ENCODE peak calls at places on chromosomes 7 and 10, in five cellular contexts. Z, X, Y, V and L are unnamed samples.

GRCh38 chr10:113704637-113705343 is 25.1 kb downstream of the CASP7 start:
- DNase-seq in Z (no peak), X (peak), Y (no peak), V (no peak), L (no peak)

GRCh38 chr7:26365077-26365896 is 73.6 kb downstream of the SNX10 start:
- DNase-seq in Z (peak), X (peak), Y (no peak), V (no peak), L (peak)

GRCh38 chr7:116547347-116547746 is 22.5 kb downstream of the CAV1 start:
- DNase-seq in Z (no peak), X (no peak), Y (no peak), V (no peak), L (no peak)

GRCh38 chr7:7980134-7980533 is 11.5 kb downstream of the GLCCI1 start:
- DNase-seq in Z (no peak), X (no peak), Y (no peak), V (no peak), L (no peak)

GRCh38 chr7:150325110-150325611 is 1.8 kb upstream of the ACTR3C start:
- DNase-seq in Z (no peak), X (peak), Y (no peak), V (no peak), L (no peak)

GRCh38 chr10:110600487-110601101 is 33.1 kb downstream of the SMC3 start:
- DNase-seq in Z (no peak), X (peak), Y (no peak), V (no peak), L (no peak)

GRCh38 chr10:28663576-28664368 is 13.5 kb upstream of the BAMBI start:
- DNase-seq in Z (peak), X (peak), Y (peak), V (peak), L (peak)

GRCh38 chr7:107891619-107892366 is 810 bp downstream of the DLD start:
- DNase-seq in Z (no peak), X (no peak), Y (no peak), V (no peak), L (no peak)

GRCh38 chr10:7908541-7909210 is 90.4 kb downstream of the TAF3 start:
- DNase-seq in Z (no peak), X (peak), Y (no peak), V (no peak), L (no peak)

GRCh38 chr10:124999433-125000365 is 57.8 kb downstream of the ZRANB1 start:
- DNase-seq in Z (peak), X (no peak), Y (peak), V (peak), L (no peak)

GRCh38 chr7:67566101-67566500 is 569.5 kb downstream of the TYW1 start:
- DNase-seq in Z (no peak), X (no peak), Y (no peak), V (no peak), L (no peak)

GRCh38 chr7:158957507-158957900 is 101.1 kb downstream of the DYNC2I1 start:
- DNase-seq in Z (no peak), X (no peak), Y (no peak), V (no peak), L (no peak)

GRCh38 chr7:108684629-108685028 is 115.0 kb downstream of the DNAJB9 start:
- DNase-seq in Z (no peak), X (no peak), Y (no peak), V (no peak), L (no peak)

GRCh38 chr10:96417432-96417831 is 58.6 kb upstream of the OPALIN start:
- DNase-seq in Z (no peak), X (no peak), Y (no peak), V (no peak), L (no peak)

GRCh38 chr7:50592940-50593339 is 27.7 kb upstream of the DDC start:
- DNase-seq in Z (no peak), X (no peak), Y (no peak), V (no peak), L (no peak)

GRCh38 chr10:107165007-107165406 is 501 bp upstream of the SORCS1 start:
- DNase-seq in Z (no peak), X (no peak), Y (no peak), V (no peak), L (no peak)

GRCh38 chr7:157445246-157445955 is 108.6 kb downstream of the DNAJB6 start:
- DNase-seq in Z (no peak), X (no peak), Y (no peak), V (no peak), L (no peak)

GRCh38 chr10:121975295-121976086 is 474 bp upstream of the NSMCE4A start:
- DNase-seq in Z (no peak), X (no peak), Y (no peak), V (no peak), L (no peak)

GRCh38 chr10:32650246-32650655 is 204.3 kb downstream of the CCDC7 start:
- DNase-seq in Z (no peak), X (no peak), Y (no peak), V (no peak), L (peak)

GRCh38 chr7:17380696-17381662 is 82.5 kb downstream of the AHR start:
- DNase-seq in Z (no peak), X (no peak), Y (no peak), V (no peak), L (no peak)

GRCh38 chr7:141118809-141119586 is 45.1 kb downstream of the TMEM178B start:
- DNase-seq in Z (no peak), X (peak), Y (no peak), V (no peak), L (no peak)

GRCh38 chr10:9681655-9682054 is 1336.0 kb upstream of the CELF2 start:
- DNase-seq in Z (no peak), X (no peak), Y (no peak), V (no peak), L (no peak)
- TF ChIP-seq CTCF in Z (no peak), X (no peak), Y (no peak), V (no peak), L (peak)

DNA sequence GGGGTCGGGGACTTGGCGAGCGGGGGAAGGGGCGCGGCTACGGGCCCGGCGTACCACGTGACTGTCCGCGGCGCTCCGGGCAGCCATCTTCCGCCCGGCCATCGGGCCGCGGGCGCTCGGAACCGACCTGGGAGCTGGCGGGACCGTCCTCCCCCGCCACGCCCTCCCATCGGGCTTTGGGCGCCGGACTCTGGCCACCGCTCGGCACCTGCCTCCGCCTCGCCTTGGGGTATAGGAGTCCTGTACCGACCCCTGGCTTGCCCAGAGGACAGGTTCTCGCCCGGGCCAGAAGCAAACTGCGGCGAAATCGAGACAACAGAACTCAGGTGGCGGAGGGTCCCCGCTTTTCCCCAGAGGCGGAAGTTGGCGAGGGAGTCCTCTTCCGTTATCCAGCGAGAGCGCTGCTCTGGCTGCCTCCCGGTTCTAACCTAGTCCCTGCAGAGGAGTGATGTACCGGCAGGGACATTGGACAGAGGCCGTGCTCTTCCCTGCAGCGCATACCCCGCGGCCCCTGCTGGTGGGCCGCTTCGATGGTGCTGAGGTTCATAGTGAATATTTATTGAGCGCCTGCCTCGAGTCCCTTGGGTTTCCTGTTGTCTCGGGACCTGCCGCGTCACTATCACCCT is 1.2 kb upstream of the SGMS1 start:
- DNase-seq in Z (peak), X (peak), Y (peak), V (no peak), L (no peak)
- H3K4me3 ChIP-seq in Z (peak), X (peak), Y (peak), V (peak), L (peak)

DNA sequence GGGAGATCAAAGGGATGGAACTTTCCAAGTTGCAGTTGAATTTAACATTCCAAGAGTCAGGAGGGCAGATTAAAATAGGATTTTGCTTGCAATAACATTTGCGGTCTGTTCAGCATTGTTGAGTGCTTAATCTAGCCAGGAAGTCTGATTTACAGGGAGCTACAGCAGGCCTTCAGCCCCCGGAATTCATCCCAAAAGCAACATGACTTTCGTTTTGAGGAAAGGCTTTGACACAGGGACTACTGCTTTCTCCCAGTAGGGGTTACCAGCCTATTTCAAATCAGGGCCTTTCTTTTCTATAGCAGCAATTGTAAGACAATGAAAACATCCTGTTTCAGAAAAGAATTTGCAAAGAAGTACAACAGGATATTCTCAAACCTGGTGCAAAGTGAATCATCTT is 279.7 kb upstream of the PITRM1 start:
- DNase-seq in Z (no peak), X (no peak), Y (no peak), V (no peak), L (no peak)
- TF ChIP-seq CTCF in Z (peak), X (peak), Y (peak), V (peak), L (no peak)

GRCh38 chr7:23012186-23012585 is 1.7 kb downstream of the HYCC1 start:
- DNase-seq in Z (no peak), X (no peak), Y (no peak), V (no peak), L (no peak)
- H3K4me3 ChIP-seq in Z (no peak), X (peak), Y (peak), V (peak), L (peak)

DNA sequence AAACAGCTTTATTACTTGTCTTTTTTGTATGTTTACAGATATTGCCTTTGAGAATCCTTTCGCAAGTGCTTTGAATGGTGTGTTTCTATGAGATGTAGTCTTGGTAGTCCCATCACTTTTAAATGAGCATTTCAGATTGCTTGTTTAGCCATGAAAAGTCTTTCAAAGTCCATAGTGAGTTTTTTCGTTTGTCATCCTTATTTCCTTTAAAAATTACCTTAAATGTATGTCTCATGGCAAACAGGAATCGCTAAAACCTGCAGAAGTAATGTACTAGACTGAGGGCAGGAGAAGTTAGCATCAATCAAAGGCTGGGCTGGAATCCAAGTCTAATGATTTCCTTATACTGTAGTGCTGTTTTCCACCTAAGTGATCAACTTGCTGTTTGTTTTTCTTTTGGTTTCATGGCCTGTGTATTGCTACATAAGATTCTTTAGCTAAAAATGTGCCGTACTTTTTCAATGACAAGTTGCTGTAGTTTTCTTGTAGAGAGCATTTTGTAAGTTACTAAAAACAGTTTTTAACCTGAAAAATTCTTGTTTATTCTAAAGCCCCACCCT is 1.1 kb downstream of the HELLS start:
- DNase-seq in Z (no peak), X (no peak), Y (no peak), V (no peak), L (no peak)
- TF ChIP-seq CTCF in Z (no peak), X (no peak), Y (no peak), V (no peak), L (no peak)

GRCh38 chr7:28709756-28710155 is 248.4 kb downstream of the TRIL start:
- DNase-seq in Z (no peak), X (no peak), Y (no peak), V (no peak), L (no peak)

GRCh38 chr7:28708033-28708451 is 250.1 kb downstream of the TRIL start:
- DNase-seq in Z (no peak), X (no peak), Y (no peak), V (no peak), L (no peak)

GRCh38 chr7:28706607-28707006 is 251.5 kb downstream of the TRIL start:
- DNase-seq in Z (no peak), X (no peak), Y (no peak), V (no peak), L (no peak)

GRCh38 chr7:28707291-28707690 is 250.8 kb downstream of the TRIL start:
- DNase-seq in Z (no peak), X (no peak), Y (no peak), V (no peak), L (no peak)

DNA sequence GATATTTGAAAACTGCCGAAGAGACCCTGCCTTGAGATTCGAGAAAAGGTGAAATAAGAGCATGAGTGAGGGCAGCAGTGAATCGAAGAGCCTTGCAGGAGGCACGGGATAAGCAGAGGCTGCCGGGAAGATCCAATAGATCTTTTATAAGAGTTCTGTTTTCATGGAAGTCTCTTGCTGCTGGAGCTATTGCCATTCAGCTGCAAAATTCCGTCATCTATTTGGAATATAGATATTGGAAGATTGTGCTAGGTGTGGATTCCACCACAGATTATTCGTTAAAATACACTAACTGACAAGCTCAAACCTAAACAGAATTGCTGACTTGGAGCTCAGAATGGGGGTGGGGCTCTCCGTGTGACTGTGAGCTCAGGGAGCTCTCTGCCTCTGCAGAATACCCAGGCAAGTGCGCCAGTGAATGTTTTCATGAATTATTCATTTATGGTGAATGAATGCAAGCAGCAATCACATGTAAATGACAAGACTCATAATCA is 249.6 kb downstream of the TRIL start:
- DNase-seq in Z (no peak), X (no peak), Y (no peak), V (no peak), L (no peak)
- H3K4me3 ChIP-seq in Z (peak), X (no peak), Y (no peak), V (peak), L (no peak)

GRCh38 chr7:55272328-55272727 is 92.8 kb upstream of the LANCL2 start:
- DNase-seq in Z (no peak), X (no peak), Y (no peak), V (no peak), L (no peak)

GRCh38 chr7:55273186-55273980 is 91.8 kb upstream of the LANCL2 start:
- DNase-seq in Z (no peak), X (no peak), Y (no peak), V (no peak), L (no peak)

GRCh38 chr7:55274156-55274555 is 91.0 kb upstream of the LANCL2 start:
- DNase-seq in Z (no peak), X (no peak), Y (no peak), V (no peak), L (no peak)

GRCh38 chr7:55271661-55272060 is 93.5 kb upstream of the LANCL2 start:
- DNase-seq in Z (no peak), X (no peak), Y (no peak), V (no peak), L (no peak)

GRCh38 chr7:55271069-55271468 is 94.1 kb upstream of the LANCL2 start:
- DNase-seq in Z (no peak), X (peak), Y (no peak), V (no peak), L (no peak)
- TF ChIP-seq CTCF in Z (no peak), X (no peak), Y (no peak), V (no peak), L (peak)